ENCODE peak calls at places on chromosomes 5 and 9, in five cellular contexts. D is endothelial cell, Q is upper lobe of right lung, E is cardiac muscle cell, U is ovary. B is an unnamed sample.

GRCh38 chr9:72882117-72882775 is 70.6 kb downstream of the ALDH1A1 start:
- DNase-seq in D (no peak), E (no peak), U (no peak), Q (no peak), B (no peak)

GRCh38 chr5:127801751-127802476 is 98.7 kb downstream of the CCDC192 start:
- DNase-seq in Q (no peak), D (no peak), U (no peak), E (peak), B (no peak)

GRCh38 chr5:63495225-63495624 is 467.0 kb downstream of the HTR1A start:
- DNase-seq in E (no peak), U (no peak), Q (no peak), D (no peak), B (no peak)

GRCh38 chr5:74130141-74130897 is 504.3 kb downstream of the ARHGEF28 start:
- DNase-seq in Q (no peak), E (no peak), U (no peak), D (no peak), B (no peak)

GRCh38 chr9:74570879-74571512 is 73.9 kb downstream of the RORB start:
- DNase-seq in E (peak), Q (no peak), U (no peak), D (peak), B (peak)

GRCh38 chr5:432201-432927 is 10.6 kb upstream of the EXOC3 start:
- DNase-seq in Q (peak), U (no peak), E (no peak), D (no peak), B (no peak)

GRCh38 chr9:114000063-114000454 is 78.0 kb downstream of the AMBP start:
- DNase-seq in U (peak), D (no peak), Q (no peak), E (no peak), B (no peak)

GRCh38 chr5:172542651-172543131 is 88.4 kb upstream of the SH3PXD2B start:
- DNase-seq in Q (peak), E (no peak), U (no peak), D (no peak), B (no peak)

GRCh38 chr9:134986957-134987356 is 69.2 kb upstream of the FCN1 start:
- DNase-seq in D (no peak), Q (no peak), U (no peak), E (no peak), B (no peak)

GRCh38 chr5:1777281-1778137 is 22.1 kb downstream of the MRPL36 start:
- DNase-seq in D (no peak), Q (peak), E (no peak), U (no peak), B (no peak)

GRCh38 chr9:112299514-112299913 is 33.9 kb downstream of the PTBP3 start:
- DNase-seq in E (peak), U (no peak), D (no peak), Q (no peak), B (no peak)

GRCh38 chr5:142475102-142475501 is 150.3 kb upstream of the SPRY4 start:
- DNase-seq in D (no peak), Q (no peak), E (no peak), U (no peak), B (no peak)

GRCh38 chr5:37840036-37840909 is at the start of gene GDNF:
- DNase-seq in U (peak), Q (peak), E (peak), D (peak), B (peak)

GRCh38 chr9:130177898-130178805 is 5.9 kb downstream of the NCS1 start:
- DNase-seq in Q (no peak), U (no peak), E (no peak), D (no peak), B (no peak)

GRCh38 chr9:96874947-96875459 is 20.7 kb upstream of the ZNF782 start:
- DNase-seq in E (peak), Q (no peak), D (no peak), U (no peak), B (peak)

GRCh38 chr5:102596113-102596512 is 97.3 kb upstream of the SLCO6A1 start:
- DNase-seq in Q (no peak), D (no peak), E (no peak), U (no peak), B (peak)

GRCh38 chr5:64939772-64940510 is 171.2 kb downstream of the CWC27 start:
- DNase-seq in U (peak), Q (peak), D (no peak), E (peak), B (no peak)

GRCh38 chr9:136807281-136808074 is at the start of gene RABL6:
- DNase-seq in Q (peak), U (peak), D (peak), E (peak), B (peak)

GRCh38 chr9:136808781-136809158 is 1.0 kb downstream of the RABL6 start:
- DNase-seq in D (no peak), U (no peak), E (peak), Q (no peak), B (no peak)

GRCh38 chr9:136806067-136806466 is 1.7 kb upstream of the RABL6 start:
- DNase-seq in U (no peak), E (no peak), D (no peak), Q (peak), B (peak)

GRCh38 chr9:136806631-136807201 is 1.0 kb upstream of the RABL6 start:
- DNase-seq in Q (peak), D (no peak), E (no peak), U (no peak), B (no peak)

DNA sequence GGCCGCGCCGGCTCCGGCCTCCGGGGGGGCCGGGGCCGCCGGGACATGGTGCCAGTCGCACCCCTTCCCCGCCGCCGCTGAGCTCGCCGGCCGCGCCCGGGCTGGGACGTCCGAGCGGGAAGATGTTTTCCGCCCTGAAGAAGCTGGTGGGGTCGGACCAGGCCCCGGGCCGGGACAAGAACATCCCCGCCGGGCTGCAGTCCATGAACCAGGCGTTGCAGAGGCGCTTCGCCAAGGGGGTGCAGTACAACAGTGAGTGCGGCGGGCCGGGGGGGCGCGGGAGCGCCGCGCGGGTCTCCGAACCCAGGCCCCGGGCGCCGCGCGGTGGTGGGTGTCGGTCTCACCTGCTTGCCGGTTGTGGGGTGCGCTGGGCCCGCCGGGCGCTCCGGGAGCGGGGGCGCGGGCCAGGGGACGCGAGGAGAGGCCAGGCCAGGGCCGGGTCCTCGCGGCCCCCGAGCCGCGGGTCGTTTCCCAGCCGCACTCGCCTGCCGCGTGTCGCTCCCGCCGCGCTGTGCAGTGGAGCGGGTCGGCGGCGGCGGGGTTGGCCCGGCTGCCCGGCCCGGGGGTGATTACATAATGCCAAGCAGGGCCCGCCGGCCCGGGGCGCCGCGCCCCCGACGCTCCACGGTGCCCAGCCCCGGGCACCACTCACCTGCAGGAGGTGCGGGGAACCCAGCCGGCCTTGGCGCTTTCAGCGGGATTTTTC is 480 bp downstream of the RABL6 start:
- DNase-seq in U (no peak), D (peak), E (no peak), Q (peak), B (peak)
- TF ChIP-seq CTCF in U (no peak), D (peak), E (no peak), Q (no peak), B (peak)

DNA sequence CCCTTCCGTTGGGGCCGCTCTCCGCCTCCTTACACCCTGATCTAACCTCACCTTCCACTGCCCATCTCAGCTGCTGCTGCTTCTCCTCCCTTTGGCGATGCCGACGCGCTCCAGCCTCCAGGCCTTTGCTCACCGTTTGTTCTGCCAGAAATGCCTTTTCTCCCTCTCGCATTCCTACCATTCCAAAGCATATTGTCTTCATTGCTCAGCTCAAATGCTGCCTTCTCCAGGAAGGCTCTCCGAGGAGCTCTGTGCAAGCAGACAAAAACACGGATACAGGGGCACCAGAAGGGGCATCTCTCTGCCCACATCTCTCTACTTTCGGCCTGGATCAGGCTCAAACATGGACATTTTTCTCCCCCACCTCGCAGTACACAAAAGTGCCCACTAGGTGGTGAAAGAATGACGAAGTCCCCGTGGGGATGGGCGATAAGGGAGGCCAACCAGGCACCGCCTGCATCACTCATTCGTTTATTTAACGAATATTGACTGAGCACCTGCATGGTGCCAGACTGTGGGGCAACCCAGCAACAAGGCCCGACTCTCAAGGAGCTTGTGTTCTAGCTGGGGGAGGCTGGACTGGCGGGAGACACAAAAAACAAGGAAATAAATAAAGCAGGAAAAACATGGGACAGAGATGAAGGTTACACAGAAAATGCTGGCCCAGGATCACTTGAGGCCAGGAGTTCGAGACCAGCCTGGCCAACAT is 7.3 kb upstream of the GRHPR start:
- DNase-seq in U (peak), E (peak), Q (peak), D (peak), B (peak)
- TF ChIP-seq CTCF in U (peak), E (peak), Q (peak), D (peak), B (peak)

GRCh38 chr5:81424728-81425127 is 30.8 kb upstream of the ACOT12 start:
- DNase-seq in Q (no peak), E (peak), D (no peak), U (no peak), B (no peak)

GRCh38 chr5:81426347-81426746 is 32.4 kb upstream of the ACOT12 start:
- DNase-seq in E (no peak), U (no peak), D (no peak), Q (no peak), B (no peak)

GRCh38 chr5:81428446-81428845 is 34.5 kb upstream of the ACOT12 start:
- DNase-seq in E (no peak), Q (no peak), U (no peak), D (no peak), B (no peak)

GRCh38 chr5:81427566-81427965 is 33.6 kb upstream of the ACOT12 start:
- DNase-seq in E (no peak), D (no peak), U (no peak), Q (no peak), B (no peak)

GRCh38 chr5:81425569-81425968 is 31.6 kb upstream of the ACOT12 start:
- DNase-seq in D (no peak), E (peak), Q (no peak), U (no peak), B (peak)
- TF ChIP-seq CTCF in D (peak), E (peak), Q (peak), U (peak), B (no peak)

GRCh38 chr9:9412241-9412640 is 1200.6 kb downstream of the PTPRD start:
- DNase-seq in E (no peak), Q (no peak), D (no peak), U (no peak), B (no peak)
- TF ChIP-seq CTCF in E (no peak), Q (no peak), D (no peak), U (no peak), B (no peak)

GRCh38 chr5:67374378-67374777 is 177.8 kb upstream of the CD180 start:
- DNase-seq in Q (no peak), D (no peak), U (no peak), E (no peak), B (no peak)

GRCh38 chr5:67377651-67378050 is 181.1 kb upstream of the CD180 start:
- DNase-seq in U (no peak), E (no peak), Q (no peak), D (no peak), B (no peak)

GRCh38 chr5:67372887-67373286 is 176.3 kb upstream of the CD180 start:
- DNase-seq in Q (no peak), D (no peak), E (no peak), U (no peak), B (no peak)

GRCh38 chr5:67373518-67373917 is 176.9 kb upstream of the CD180 start:
- DNase-seq in E (no peak), D (no peak), U (no peak), Q (no peak), B (no peak)

GRCh38 chr5:67375606-67376005 is 179.0 kb upstream of the CD180 start:
- DNase-seq in D (no peak), U (no peak), E (no peak), Q (no peak), B (no peak)
- TF ChIP-seq CTCF in D (no peak), U (no peak), E (no peak), Q (no peak), B (no peak)

GRCh38 chr9:6055213-6055612 is 39.8 kb upstream of the RANBP6 start:
- DNase-seq in D (peak), E (peak), Q (no peak), U (peak), B (peak)

GRCh38 chr9:6051511-6051950 is 36.1 kb upstream of the RANBP6 start:
- DNase-seq in Q (no peak), D (no peak), E (no peak), U (no peak), B (peak)

GRCh38 chr9:6049798-6050197 is 34.4 kb upstream of the RANBP6 start:
- DNase-seq in E (peak), U (no peak), Q (no peak), D (no peak), B (peak)

GRCh38 chr9:6052520-6052919 is 37.1 kb upstream of the RANBP6 start:
- DNase-seq in E (no peak), Q (no peak), D (no peak), U (no peak), B (no peak)

GRCh38 chr9:6054280-6055099 is 39.1 kb upstream of the RANBP6 start:
- DNase-seq in U (peak), D (peak), E (peak), Q (no peak), B (peak)
- TF ChIP-seq CTCF in U (peak), D (peak), E (peak), Q (peak), B (peak)

DNA sequence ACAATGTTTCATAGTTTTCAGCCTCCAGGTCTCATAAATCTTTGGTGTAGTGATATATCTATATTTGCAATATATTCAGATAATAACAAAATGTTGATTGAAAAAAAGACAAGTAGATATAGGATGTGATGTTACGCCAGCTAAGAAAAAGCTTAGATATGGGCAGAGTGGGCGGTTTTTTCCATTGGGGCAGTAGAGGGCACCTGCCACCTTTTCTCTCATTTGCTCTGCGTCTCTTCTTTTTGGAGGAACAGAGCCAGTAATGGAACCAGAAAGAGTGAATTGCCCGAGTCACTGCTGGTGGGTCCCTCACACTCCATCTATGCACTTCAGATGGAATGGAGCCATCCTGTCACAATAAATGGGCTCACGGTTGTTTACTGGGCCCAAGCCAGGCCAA is 62.1 kb upstream of the FANCC start:
- DNase-seq in Q (no peak), E (no peak), D (no peak), U (no peak), B (no peak)
- TF ChIP-seq CTCF in Q (peak), E (no peak), D (no peak), U (no peak), B (no peak)

DNA sequence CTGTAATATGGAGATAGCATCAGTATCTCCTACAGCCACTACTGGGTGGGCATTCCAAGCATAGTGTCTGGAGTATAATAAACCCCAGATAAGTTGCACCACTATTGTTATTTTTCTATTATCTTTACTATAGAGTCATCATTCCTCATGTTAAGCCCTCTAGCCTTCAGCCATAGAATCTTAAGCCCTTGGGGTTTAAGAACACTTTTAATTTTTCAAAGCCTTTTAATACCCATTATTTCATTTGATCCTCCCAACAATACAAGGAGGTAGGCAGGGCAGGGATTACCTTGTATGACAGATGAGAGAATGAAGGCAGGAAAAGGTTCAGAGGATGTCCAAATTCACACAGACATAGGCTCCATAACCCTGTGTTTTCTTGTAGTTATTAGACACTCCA is 112.5 kb downstream of the EBF1 start:
- DNase-seq in D (no peak), U (no peak), Q (no peak), E (no peak), B (no peak)
- TF ChIP-seq CTCF in D (no peak), U (no peak), Q (no peak), E (no peak), B (no peak)

B was measured in GM20000.